ENCODE peak calls at places on chromosomes 16 and 17, in four cellular contexts. F, A, O and L are unnamed samples.

GRCh38 chr17:78583091-78583490 is 5.9 kb upstream of the DNAH17 start:
- DNase-seq in O (peak), F (peak), A (no peak), L (no peak)

GRCh38 chr17:55242481-55242880 is 22.3 kb upstream of the HLF start:
- DNase-seq in F (no peak), O (no peak), A (no peak), L (no peak)

GRCh38 chr17:74760404-74761105 is 12.1 kb downstream of the NHERF1 start:
- DNase-seq in A (no peak), F (no peak), O (no peak), L (peak)

GRCh38 chr16:29784901-29785500 is 5.5 kb upstream of the KIF22 start:
- DNase-seq in O (peak), F (peak), A (peak), L (no peak)

GRCh38 chr16:82070656-82071369 is 35.8 kb downstream of the HSD17B2 start:
- DNase-seq in O (no peak), F (no peak), A (no peak), L (no peak)

GRCh38 chr17:17029938-17030337 is 12.3 kb upstream of the MPRIP start:
- DNase-seq in A (no peak), F (no peak), O (no peak), L (peak)

GRCh38 chr17:77125432-77125901 is 15.3 kb upstream of the SEC14L1 start:
- DNase-seq in A (no peak), O (no peak), F (no peak), L (no peak)

GRCh38 chr16:25012525-25012991 is 2.6 kb downstream of the ARHGAP17 start:
- DNase-seq in F (no peak), A (no peak), O (no peak), L (no peak)

GRCh38 chr16:71373073-71373472 is 14.6 kb downstream of the CALB2 start:
- DNase-seq in F (no peak), O (no peak), A (no peak), L (no peak)

GRCh38 chr17:82583720-82584234 is 64.2 kb downstream of the FOXK2 start:
- DNase-seq in A (no peak), O (no peak), F (no peak), L (no peak)

GRCh38 chr16:74837056-74837455 is 62.4 kb upstream of the FA2H start:
- DNase-seq in F (no peak), A (no peak), O (no peak), L (no peak)

GRCh38 chr17:58521680-58522079 is 7.2 kb upstream of the MTMR4 start:
- DNase-seq in O (no peak), A (no peak), F (no peak), L (no peak)

GRCh38 chr17:68580236-68580903 is 20.8 kb downstream of the FAM20A start:
- DNase-seq in O (no peak), F (no peak), A (no peak), L (no peak)

GRCh38 chr17:31593806-31594205 is 202.3 kb downstream of the RAB11FIP4 start:
- DNase-seq in F (no peak), O (no peak), A (peak), L (no peak)

GRCh38 chr17:19344311-19345066 is 18.0 kb downstream of the B9D1 start:
- DNase-seq in F (peak), O (no peak), A (no peak), L (no peak)

GRCh38 chr17:19346351-19347255 is 15.9 kb downstream of the B9D1 start:
- DNase-seq in F (no peak), A (peak), O (peak), L (peak)

GRCh38 chr17:19345486-19346350 is 16.8 kb downstream of the B9D1 start:
- DNase-seq in A (no peak), F (no peak), O (no peak), L (no peak)

GRCh38 chr17:19343671-19344151 is 18.8 kb downstream of the B9D1 start:
- DNase-seq in A (no peak), O (no peak), F (peak), L (no peak)

DNA sequence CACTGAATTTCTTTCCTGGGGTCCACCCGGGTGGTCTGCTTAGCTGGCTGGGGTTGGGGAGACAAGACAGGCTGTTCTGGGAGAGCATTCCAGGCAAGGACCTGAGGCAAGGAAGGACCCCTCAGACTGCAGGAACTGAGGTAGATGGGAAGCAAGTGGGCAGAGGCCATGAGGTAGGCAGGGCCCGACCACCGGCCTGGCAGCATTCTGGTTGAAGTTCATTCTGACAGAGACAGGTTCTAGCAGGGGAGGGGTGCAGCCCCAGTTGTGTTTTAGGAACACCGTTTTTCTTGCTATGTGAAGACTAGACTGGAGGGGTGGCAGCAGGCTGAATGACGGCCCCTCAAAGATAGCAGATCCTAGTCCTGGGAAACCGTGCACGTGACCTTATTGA is 17.5 kb downstream of the B9D1 start:
- DNase-seq in A (no peak), O (no peak), F (no peak), L (no peak)
- TF ChIP-seq CTCF in A (no peak), O (no peak), F (no peak), L (no peak)

DNA sequence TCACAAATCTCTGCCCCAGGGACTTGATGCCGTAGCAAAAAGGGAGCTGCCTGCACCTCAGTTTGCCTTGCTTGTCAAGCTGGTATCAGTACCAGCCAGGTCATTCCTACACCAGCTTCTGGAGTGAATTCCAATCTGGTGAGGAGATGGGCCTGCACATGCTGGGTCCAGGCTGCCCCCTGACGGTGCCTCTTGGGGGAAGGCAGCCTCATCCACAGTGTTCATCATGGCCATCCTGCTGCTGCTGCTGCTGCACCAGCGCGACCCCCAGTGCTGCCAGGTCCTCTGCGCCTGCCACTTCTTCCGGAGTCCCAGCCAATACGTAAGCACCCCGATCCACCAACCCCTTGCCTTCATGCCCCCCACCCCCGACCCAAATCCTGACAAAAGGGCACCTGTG is 8.3 kb downstream of the MRPL27 start:
- DNase-seq in A (no peak), O (no peak), F (no peak), L (no peak)
- TF ChIP-seq CTCF in A (no peak), O (no peak), F (no peak), L (no peak)

DNA sequence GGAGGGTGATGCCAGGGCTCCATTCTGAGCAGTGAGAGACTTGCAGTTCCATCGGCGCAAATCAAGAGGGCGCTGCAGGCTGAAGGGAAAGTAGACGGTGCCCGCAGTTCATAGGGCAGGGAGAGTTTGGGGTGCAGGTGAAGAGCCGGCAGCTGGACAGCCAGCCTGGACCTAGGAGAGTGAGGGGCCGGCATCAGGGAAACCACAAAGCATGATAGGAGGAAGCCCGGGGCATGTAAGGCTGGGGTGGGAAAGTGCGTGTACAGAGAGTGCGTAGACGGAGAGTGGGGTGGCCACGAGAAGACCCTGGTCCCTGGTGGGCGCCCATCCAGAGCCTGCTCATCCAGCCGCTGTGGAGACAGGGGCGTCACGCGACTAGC is 101.1 kb upstream of the CHMP6 start:
- DNase-seq in F (no peak), A (no peak), O (no peak), L (no peak)
- TF ChIP-seq CTCF in F (no peak), A (no peak), O (no peak), L (no peak)

GRCh38 chr17:54172096-54172495 is 349.4 kb downstream of the KIF2B start:
- DNase-seq in A (no peak), O (no peak), F (no peak), L (no peak)

GRCh38 chr17:54177606-54178308 is 355.0 kb downstream of the KIF2B start:
- DNase-seq in F (no peak), O (no peak), A (no peak), L (no peak)

DNA sequence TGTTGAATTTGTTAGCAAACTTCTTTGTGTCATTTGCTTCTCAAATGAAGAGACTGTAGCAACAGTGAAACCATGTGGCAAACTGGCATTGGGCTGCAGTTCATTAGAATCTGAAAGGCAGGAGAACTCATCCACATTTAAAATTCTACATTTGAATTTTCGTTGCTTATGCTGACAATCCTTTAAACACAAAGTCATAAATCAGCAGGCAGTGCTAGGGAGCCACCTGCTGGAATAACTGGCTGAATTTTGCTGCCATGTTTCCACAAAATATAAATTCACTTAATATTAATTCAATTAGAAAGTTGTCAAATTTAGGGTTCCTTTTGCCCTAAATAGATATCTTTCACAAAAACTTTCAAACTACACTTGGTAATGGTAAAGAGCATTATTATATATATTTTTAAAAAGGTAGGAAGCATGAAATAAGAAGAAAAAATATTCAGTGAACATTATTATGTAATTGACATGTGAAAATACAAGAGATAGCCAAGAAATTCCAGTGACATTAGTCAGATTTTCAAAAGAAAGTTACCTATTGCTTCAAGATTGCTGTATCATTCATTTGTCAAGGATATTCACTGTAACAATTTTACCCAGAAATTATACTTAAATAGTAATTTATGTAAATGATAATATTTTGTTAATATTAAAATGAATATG is 350.1 kb downstream of the KIF2B start:
- DNase-seq in O (peak), A (no peak), F (peak), L (peak)
- TF ChIP-seq CTCF in O (peak), A (no peak), F (no peak), L (peak)

GRCh38 chr16:67979955-67980678 is at the start of gene DPEP3:
- DNase-seq in O (no peak), F (peak), A (no peak), L (no peak)
- TF ChIP-seq CTCF in O (no peak), F (peak), A (no peak), L (no peak)